ENCODE peak calls at places on chromosome 6, in four cellular contexts. A, I, X and H are unnamed samples.

GRCh38 chr6:164098857-164099534 is 684.5 kb downstream of the QKI start:
- DNase-seq in I (peak; percentile 70), X (no peak), A (no peak), H (no peak)

GRCh38 chr6:135675026-135675425 is 176.5 kb upstream of the PDE7B start:
- DNase-seq in A (no peak), I (no peak), X (peak; percentile 54), H (no peak)

GRCh38 chr6:53982361-53983050 is 128.7 kb upstream of the MLIP start:
- DNase-seq in I (no peak), A (no peak), X (peak; percentile 18), H (no peak)

GRCh38 chr6:89242574-89243330 is 25.6 kb upstream of the GABRR1 start:
- DNase-seq in X (peak; percentile 61), A (no peak), I (no peak), H (peak; percentile 37)

GRCh38 chr6:159594750-159595117 is 98.3 kb downstream of the SOD2 start:
- DNase-seq in I (no peak), X (peak; percentile 82), A (no peak), H (peak; percentile 9)

GRCh38 chr6:152478377-152479010 is 158.7 kb downstream of the SYNE1 start:
- DNase-seq in X (no peak), A (no peak), I (no peak), H (no peak)

GRCh38 chr6:169132361-169132895 is 121.2 kb downstream of the THBS2 start:
- DNase-seq in X (no peak), I (no peak), A (no peak), H (no peak)

GRCh38 chr6:106444777-106445507 is 84.4 kb downstream of the CRYBG1 start:
- DNase-seq in X (peak; percentile 69), A (no peak), I (no peak), H (peak; percentile 27)

GRCh38 chr6:21109421-21110178 is 484.0 kb upstream of the SOX4 start:
- DNase-seq in X (peak; percentile 59), I (no peak), A (no peak), H (peak; percentile 26)

DNA sequence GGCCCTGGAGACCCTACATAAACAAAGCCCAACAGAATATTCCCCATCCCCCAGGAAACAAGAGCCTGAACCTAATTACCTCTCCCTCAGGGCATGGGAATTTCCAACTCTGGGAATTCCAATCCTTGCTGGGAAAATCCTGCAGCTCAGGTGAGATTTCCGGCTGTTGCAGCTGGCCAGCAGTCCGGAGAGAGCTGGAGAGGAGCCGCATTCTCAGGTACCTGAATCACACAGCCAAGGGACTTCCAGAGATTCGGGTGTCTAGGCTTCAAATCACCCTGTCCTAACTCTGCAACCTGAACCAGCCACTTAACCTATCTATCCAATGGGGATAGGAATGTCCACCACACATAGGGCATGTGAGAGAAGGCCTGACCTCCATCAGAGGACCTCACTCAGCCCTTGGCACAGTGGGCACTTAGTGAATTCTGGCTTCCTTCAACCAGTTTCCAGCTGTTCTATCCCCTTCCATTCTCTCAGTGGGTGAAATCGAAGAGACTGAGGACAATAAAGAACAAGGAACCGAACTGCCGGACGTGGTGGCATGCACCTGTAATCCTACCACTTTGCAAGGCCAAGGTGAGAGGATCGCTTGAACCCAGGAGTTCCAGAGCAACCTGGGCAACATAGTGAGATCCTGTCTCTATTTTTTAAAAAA is 3.2 kb downstream of the TNF start:
- DNase-seq in I (no peak), X (no peak), A (no peak), H (no peak)
- TF ChIP-seq POLR2A in I (no peak), X (no peak), A (no peak), H (no peak)

GRCh38 chr6:82248233-82248735 is 740 bp upstream of the IBTK start:
- DNase-seq in I (no peak), X (peak; percentile 65), A (no peak), H (peak; percentile 24)

GRCh38 chr6:82249381-82250253 is 2.1 kb upstream of the IBTK start:
- DNase-seq in I (no peak), X (no peak), A (no peak), H (no peak)

GRCh38 chr6:82246370-82246769 is 1.2 kb downstream of the IBTK start:
- DNase-seq in I (no peak), A (no peak), X (no peak), H (no peak)

GRCh38 chr6:82246802-82247633 is 526 bp downstream of the IBTK start:
- DNase-seq in I (peak; percentile 64), X (peak; percentile 30), A (peak; percentile 59), H (peak; percentile 30)

DNA sequence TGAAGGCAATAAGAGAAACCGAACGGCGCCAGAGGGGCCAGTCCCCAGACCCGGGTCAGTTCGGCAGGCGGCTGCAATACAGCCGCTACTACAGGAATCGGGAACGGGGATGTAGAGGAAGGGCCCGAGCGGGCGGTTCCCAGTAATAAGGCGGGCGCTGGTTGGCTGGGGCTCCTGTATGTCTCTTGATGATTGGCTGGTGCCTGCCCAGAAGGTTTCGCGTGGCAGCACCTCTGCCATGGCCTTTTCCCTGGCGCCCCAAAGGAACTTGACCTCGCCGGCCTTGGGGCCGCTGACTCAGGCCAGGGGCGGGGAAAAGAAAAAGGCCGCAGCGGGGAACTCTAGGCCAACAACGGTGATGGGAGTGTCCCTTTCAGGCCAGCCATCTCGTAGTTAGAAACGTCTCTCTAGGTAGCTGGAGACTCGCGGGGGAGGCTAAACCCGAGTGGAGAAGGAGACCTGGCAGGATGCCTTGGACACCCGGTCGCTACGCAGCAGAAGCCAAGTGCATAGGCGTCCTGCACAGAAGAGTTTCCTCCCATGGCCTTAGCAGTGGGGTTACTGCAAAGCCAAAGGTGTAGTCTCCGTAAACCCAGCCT is at the start of gene IBTK:
- DNase-seq in A (peak; percentile 91), I (peak; percentile 96), X (peak; percentile 88), H (peak; percentile 75)
- TF ChIP-seq POLR2A in A (peak; percentile 74), I (peak; percentile 78), X (peak; percentile 88), H (peak; percentile 23)

DNA sequence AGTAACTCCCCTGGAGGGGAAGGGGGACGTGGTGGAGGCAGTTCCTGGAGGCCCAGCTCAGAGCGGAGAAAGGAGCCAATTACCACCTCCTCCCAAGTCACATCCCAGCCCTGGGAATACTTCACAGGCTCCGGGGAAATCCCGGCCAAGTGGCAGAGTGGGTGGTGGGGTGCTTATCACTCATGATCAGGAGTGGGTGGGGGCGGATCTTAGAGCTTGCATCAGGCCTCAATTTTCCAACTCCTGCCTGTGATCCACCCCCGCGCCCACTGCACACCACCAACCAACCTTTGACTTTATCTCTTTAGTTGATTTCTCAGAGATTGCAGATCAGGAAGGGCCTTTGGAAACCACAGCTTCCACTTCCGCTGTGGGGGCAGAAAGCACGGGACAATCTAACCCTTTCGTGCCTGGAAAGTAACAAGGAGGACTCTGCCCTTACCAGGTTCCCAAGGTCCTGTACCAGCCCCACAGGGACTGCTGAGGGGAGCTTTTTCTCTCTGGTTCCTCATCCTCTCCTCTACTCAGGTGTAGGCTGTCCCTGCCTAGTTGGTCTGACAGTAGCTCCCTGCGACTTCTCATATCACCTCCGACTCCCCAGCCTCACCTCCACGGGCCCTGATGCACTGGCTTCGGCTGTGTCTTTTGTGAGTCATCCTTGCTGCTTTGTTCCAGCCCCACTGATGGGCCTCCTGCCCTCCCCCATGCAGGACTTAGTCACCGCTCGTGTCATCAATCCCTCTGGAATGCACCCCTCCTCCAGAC is 24.9 kb upstream of the IER3 start:
- DNase-seq in A (peak; percentile 28), I (peak; percentile 32), X (peak; percentile 98), H (peak; percentile 76)
- TF ChIP-seq POLR2A in A (no peak), I (no peak), X (peak; percentile 62), H (no peak)

GRCh38 chr6:10838794-10839333 is 525 bp upstream of the MAK start:
- DNase-seq in X (no peak), I (no peak), A (no peak), H (no peak)

GRCh38 chr6:10834823-10835222 is 3.5 kb downstream of the MAK start:
- DNase-seq in A (no peak), X (no peak), I (no peak), H (no peak)

GRCh38 chr6:10837692-10837996 is 695 bp downstream of the MAK start:
- DNase-seq in I (no peak), A (no peak), X (no peak), H (peak; percentile 27)

GRCh38 chr6:10837009-10837691 is 1.2 kb downstream of the MAK start:
- DNase-seq in A (no peak), I (peak; percentile 28), X (no peak), H (peak; percentile 49)

GRCh38 chr6:10837997-10838793 is at the start of gene MAK:
- DNase-seq in I (peak; percentile 83), X (peak; percentile 67), A (peak; percentile 76), H (peak; percentile 88)
- TF ChIP-seq POLR2A in I (peak; percentile 15), X (no peak), A (no peak), H (no peak)